ENCODE peak calls at places on chromosomes 1 and 21, in five cellular contexts. One of them, this sample, is unnamed.
A peak's percentile ranks its signal among the peaks of the same experiment; 100 is the strongest.

GRCh38 chr21:43836616-43837015 is 28.4 kb upstream of the AGPAT3 start:
- DNase-seq in transverse colon: no peak
- DNase-seq in erythroblast: no peak
- DNase-seq in psoas muscle: no peak
- DNase-seq in activated naive CD4-positive, alpha-beta T cell: no peak
- DNase-seq in this sample: no peak

GRCh38 chr1:11158720-11159321 is 30.3 kb upstream of the ANGPTL7 start:
- DNase-seq in psoas muscle: no peak
- DNase-seq in erythroblast: no peak
- DNase-seq in activated naive CD4-positive, alpha-beta T cell: no peak
- DNase-seq in transverse colon: no peak
- DNase-seq in this sample: no peak

GRCh38 chr1:21913763-21914162 is 23.3 kb downstream of the HSPG2 start:
- DNase-seq in activated naive CD4-positive, alpha-beta T cell: no peak
- DNase-seq in psoas muscle: no peak
- DNase-seq in transverse colon: no peak
- DNase-seq in erythroblast: no peak
- DNase-seq in this sample: peak; percentile 21

GRCh38 chr1:107138166-107138565 is 2.7 kb upstream of the NTNG1 start:
- DNase-seq in transverse colon: no peak
- DNase-seq in psoas muscle: no peak
- DNase-seq in erythroblast: no peak
- DNase-seq in activated naive CD4-positive, alpha-beta T cell: no peak
- DNase-seq in this sample: no peak

GRCh38 chr1:165235777-165236285 is 120.7 kb downstream of the LMX1A start:
- DNase-seq in psoas muscle: peak; percentile 16
- DNase-seq in transverse colon: no peak
- DNase-seq in erythroblast: no peak
- DNase-seq in activated naive CD4-positive, alpha-beta T cell: no peak
- DNase-seq in this sample: no peak

GRCh38 chr1:247451388-247452010 is 6.4 kb downstream of the OR2B11 start:
- DNase-seq in erythroblast: no peak
- DNase-seq in transverse colon: no peak
- DNase-seq in activated naive CD4-positive, alpha-beta T cell: no peak
- DNase-seq in psoas muscle: no peak
- DNase-seq in this sample: no peak

GRCh38 chr21:15080504-15080903 is 15.7 kb upstream of the NRIP1 start:
- DNase-seq in transverse colon: no peak
- DNase-seq in activated naive CD4-positive, alpha-beta T cell: no peak
- DNase-seq in psoas muscle: no peak
- DNase-seq in erythroblast: peak; percentile 54
- DNase-seq in this sample: no peak

GRCh38 chr1:199759268-199759724 is 268.2 kb upstream of the NR5A2 start:
- DNase-seq in erythroblast: no peak
- DNase-seq in psoas muscle: no peak
- DNase-seq in transverse colon: no peak
- DNase-seq in activated naive CD4-positive, alpha-beta T cell: no peak
- DNase-seq in this sample: no peak

GRCh38 chr1:92536593-92537332 is 50.0 kb upstream of the GFI1 start:
- DNase-seq in transverse colon: no peak
- DNase-seq in erythroblast: no peak
- DNase-seq in psoas muscle: no peak
- DNase-seq in activated naive CD4-positive, alpha-beta T cell: no peak
- DNase-seq in this sample: peak; percentile 82

GRCh38 chr1:165891461-165891860 is 64.0 kb downstream of the UCK2 start:
- DNase-seq in activated naive CD4-positive, alpha-beta T cell: no peak
- DNase-seq in erythroblast: no peak
- DNase-seq in transverse colon: no peak
- DNase-seq in psoas muscle: no peak
- DNase-seq in this sample: no peak

GRCh38 chr1:93448983-93449805 is 1.3 kb downstream of the FNBP1L start:
- DNase-seq in transverse colon: peak; percentile 70
- DNase-seq in erythroblast: peak; percentile 5
- DNase-seq in psoas muscle: no peak
- DNase-seq in activated naive CD4-positive, alpha-beta T cell: no peak
- DNase-seq in this sample: no peak

GRCh38 chr1:98049370-98050115 is 128.7 kb upstream of the DPYD start:
- DNase-seq in erythroblast: no peak
- DNase-seq in transverse colon: no peak
- DNase-seq in activated naive CD4-positive, alpha-beta T cell: no peak
- DNase-seq in psoas muscle: no peak
- DNase-seq in this sample: no peak

GRCh38 chr1:109765896-109766615 is 2.3 kb upstream of the EPS8L3 start:
- DNase-seq in activated naive CD4-positive, alpha-beta T cell: no peak
- DNase-seq in psoas muscle: no peak
- DNase-seq in transverse colon: peak; percentile 70
- DNase-seq in erythroblast: no peak
- DNase-seq in this sample: no peak

GRCh38 chr1:192943108-192943507 is 116.1 kb downstream of the UCHL5 start:
- DNase-seq in psoas muscle: no peak
- DNase-seq in transverse colon: no peak
- DNase-seq in activated naive CD4-positive, alpha-beta T cell: no peak
- DNase-seq in erythroblast: no peak
- DNase-seq in this sample: no peak

GRCh38 chr1:47738560-47739182 is 258.5 kb downstream of the TRABD2B start:
- DNase-seq in erythroblast: peak; percentile 5
- DNase-seq in activated naive CD4-positive, alpha-beta T cell: no peak
- DNase-seq in transverse colon: peak; percentile 57
- DNase-seq in psoas muscle: peak; percentile 45
- DNase-seq in this sample: peak; percentile 34

GRCh38 chr1:207755846-207756692 is 4.2 kb downstream of the CD46 start:
- DNase-seq in psoas muscle: no peak
- DNase-seq in activated naive CD4-positive, alpha-beta T cell: no peak
- DNase-seq in transverse colon: no peak
- DNase-seq in erythroblast: no peak
- DNase-seq in this sample: no peak

GRCh38 chr1:101301446-101301845 is 64.6 kb downstream of the S1PR1 start:
- DNase-seq in transverse colon: no peak
- DNase-seq in erythroblast: no peak
- DNase-seq in psoas muscle: no peak
- DNase-seq in activated naive CD4-positive, alpha-beta T cell: no peak
- DNase-seq in this sample: no peak

GRCh38 chr1:40633563-40634376 is 31.7 kb downstream of the RIMS3 start:
- DNase-seq in psoas muscle: peak; percentile 42
- DNase-seq in erythroblast: peak; percentile 99
- DNase-seq in activated naive CD4-positive, alpha-beta T cell: no peak
- DNase-seq in transverse colon: peak; percentile 37
- DNase-seq in this sample: peak; percentile 97

GRCh38 chr1:187725216-187725615 is 896.5 kb downstream of the PLA2G4A start:
- DNase-seq in erythroblast: no peak
- DNase-seq in psoas muscle: no peak
- DNase-seq in activated naive CD4-positive, alpha-beta T cell: no peak
- DNase-seq in transverse colon: no peak
- DNase-seq in this sample: no peak

GRCh38 chr1:32933742-32934322 is 30.8 kb downstream of the RNF19B start:
- DNase-seq in transverse colon: peak; percentile 77
- DNase-seq in psoas muscle: no peak
- DNase-seq in erythroblast: peak; percentile 29
- DNase-seq in activated naive CD4-positive, alpha-beta T cell: no peak
- DNase-seq in this sample: peak; percentile 78

GRCh38 chr1:233520510-233521191 is 93.3 kb upstream of the KCNK1 start:
- DNase-seq in psoas muscle: no peak
- DNase-seq in erythroblast: no peak
- DNase-seq in activated naive CD4-positive, alpha-beta T cell: no peak
- DNase-seq in transverse colon: no peak
- DNase-seq in this sample: no peak

GRCh38 chr21:38506606-38507331 is 8.5 kb upstream of the ERG start:
- DNase-seq in erythroblast: peak; percentile 21
- DNase-seq in psoas muscle: no peak
- DNase-seq in transverse colon: peak; percentile 61
- DNase-seq in activated naive CD4-positive, alpha-beta T cell: no peak
- DNase-seq in this sample: peak; percentile 25

GRCh38 chr1:190608282-190608681 is 130.6 kb upstream of the BRINP3 start:
- DNase-seq in activated naive CD4-positive, alpha-beta T cell: no peak
- DNase-seq in psoas muscle: no peak
- DNase-seq in transverse colon: no peak
- DNase-seq in erythroblast: peak; percentile 20
- DNase-seq in this sample: peak; percentile 94

GRCh38 chr1:46549697-46550681 is 1.5 kb downstream of the KNCN start:
- DNase-seq in erythroblast: peak; percentile 44
- DNase-seq in psoas muscle: no peak
- DNase-seq in activated naive CD4-positive, alpha-beta T cell: no peak
- DNase-seq in transverse colon: no peak
- DNase-seq in this sample: no peak

GRCh38 chr1:197437891-197438853 is 170.1 kb downstream of the CRB1 start:
- DNase-seq in activated naive CD4-positive, alpha-beta T cell: no peak
- DNase-seq in psoas muscle: no peak
- DNase-seq in erythroblast: peak; percentile 73
- DNase-seq in transverse colon: no peak
- DNase-seq in this sample: peak; percentile 50

GRCh38 chr1:42660907-42661500 is 2.8 kb downstream of the PPIH start:
- DNase-seq in psoas muscle: no peak
- DNase-seq in activated naive CD4-positive, alpha-beta T cell: no peak
- DNase-seq in transverse colon: no peak
- DNase-seq in erythroblast: no peak
- DNase-seq in this sample: peak; percentile 57

GRCh38 chr1:94599090-94599813 is 57.7 kb upstream of the F3 start:
- DNase-seq in activated naive CD4-positive, alpha-beta T cell: no peak
- DNase-seq in transverse colon: no peak
- DNase-seq in erythroblast: no peak
- DNase-seq in psoas muscle: no peak
- DNase-seq in this sample: no peak

GRCh38 chr1:220956861-220957605 is 77.8 kb downstream of the HLX start:
- DNase-seq in erythroblast: peak; percentile 28
- DNase-seq in psoas muscle: peak; percentile 20
- DNase-seq in activated naive CD4-positive, alpha-beta T cell: no peak
- DNase-seq in transverse colon: no peak
- DNase-seq in this sample: peak; percentile 83

GRCh38 chr1:234600418-234601216 is 9.4 kb downstream of the IRF2BP2 start:
- DNase-seq in activated naive CD4-positive, alpha-beta T cell: no peak
- DNase-seq in transverse colon: peak; percentile 64
- DNase-seq in erythroblast: peak; percentile 85
- DNase-seq in psoas muscle: no peak
- DNase-seq in this sample: peak; percentile 84

GRCh38 chr1:229024528-229025119 is 246.3 kb upstream of the RAB4A start:
- DNase-seq in erythroblast: peak; percentile 5
- DNase-seq in activated naive CD4-positive, alpha-beta T cell: no peak
- DNase-seq in psoas muscle: peak; percentile 73
- DNase-seq in transverse colon: peak; percentile 58
- DNase-seq in this sample: peak; percentile 57

GRCh38 chr1:231596337-231596791 is 30.2 kb upstream of the DISC1 start:
- DNase-seq in activated naive CD4-positive, alpha-beta T cell: no peak
- DNase-seq in erythroblast: no peak
- DNase-seq in psoas muscle: no peak
- DNase-seq in transverse colon: no peak
- DNase-seq in this sample: no peak

GRCh38 chr1:45877264-45877663 is 73.9 kb downstream of the MAST2 start:
- DNase-seq in psoas muscle: no peak
- DNase-seq in erythroblast: no peak
- DNase-seq in activated naive CD4-positive, alpha-beta T cell: no peak
- DNase-seq in transverse colon: no peak
- DNase-seq in this sample: no peak

GRCh38 chr1:226736908-226737818 is 1.9 kb downstream of the ITPKB start:
- DNase-seq in activated naive CD4-positive, alpha-beta T cell: peak; percentile 27
- DNase-seq in erythroblast: peak; percentile 34
- DNase-seq in psoas muscle: peak; percentile 49
- DNase-seq in transverse colon: peak; percentile 39
- DNase-seq in this sample: no peak

This sample was measured in OCI-M1.